ENCODE peak calls at places on chromosomes 6 and 20, in ten cellular contexts. I, D, Y, S, W, O, C, L, T and V are unnamed samples.

GRCh38 chr20:17614176-17614811 is 44.4 kb downstream of the DSTN start:
- DNase-seq in C (peak; percentile 70), Y (peak; percentile 53), L (no peak), I (no peak), D (peak; percentile 23), W (peak; percentile 45), S (peak; percentile 83), O (no peak), T (peak; percentile 83), V (no peak)

GRCh38 chr6:162313922-162314660 is 413.5 kb downstream of the PRKN start:
- DNase-seq in T (no peak), W (no peak), L (no peak), Y (no peak), O (no peak), S (no peak), D (peak; percentile 2), C (peak; percentile 73), I (no peak), V (no peak)

GRCh38 chr6:137740967-137741761 is 125.9 kb upstream of the TNFAIP3 start:
- DNase-seq in T (no peak), W (no peak), C (no peak), S (no peak), I (no peak), L (no peak), O (no peak), D (no peak), Y (no peak), V (no peak)

GRCh38 chr20:5402903-5403531 is 86.3 kb upstream of the PROKR2 start:
- DNase-seq in S (no peak), Y (peak; percentile 63), I (no peak), D (no peak), C (no peak), O (no peak), W (no peak), L (peak; percentile 49), T (no peak), V (peak; percentile 46)

GRCh38 chr20:32013326-32013725 is 3.1 kb downstream of the CCM2L start:
- DNase-seq in W (no peak), I (no peak), T (no peak), C (no peak), Y (no peak), D (no peak), L (no peak), S (no peak), O (no peak), V (no peak)

GRCh38 chr20:2693286-2693995 is 861 bp downstream of the EBF4 start:
- DNase-seq in I (no peak), L (peak; percentile 67), O (no peak), Y (no peak), D (no peak), S (peak; percentile 12), T (no peak), C (peak; percentile 5), W (peak; percentile 59), V (peak; percentile 36)

GRCh38 chr20:37681384-37681977 is 12.3 kb upstream of the CTNNBL1 start:
- DNase-seq in T (no peak), D (no peak), O (no peak), W (no peak), S (no peak), Y (peak; percentile 20), C (no peak), I (no peak), L (peak; percentile 28), V (no peak)

GRCh38 chr6:96909826-96910225 is 12.1 kb upstream of the NDUFAF4 start:
- DNase-seq in S (no peak), O (no peak), L (no peak), I (no peak), Y (no peak), T (no peak), D (no peak), W (no peak), C (no peak), V (no peak)

GRCh38 chr6:44264154-44265002 is 973 bp downstream of the NFKBIE start:
- DNase-seq in Y (no peak), S (no peak), L (no peak), D (no peak), O (peak; percentile 39), C (no peak), T (no peak), W (peak; percentile 62), I (no peak), V (no peak)

GRCh38 chr6:90170601-90171000 is 126.0 kb downstream of the BACH2 start:
- DNase-seq in T (no peak), L (no peak), C (no peak), O (no peak), Y (no peak), I (no peak), D (no peak), S (no peak), W (no peak), V (no peak)

GRCh38 chr20:44688053-44688625 is 27.0 kb upstream of the CCN5 start:
- DNase-seq in S (no peak), O (no peak), Y (no peak), I (no peak), C (no peak), W (no peak), T (no peak), D (no peak), L (no peak), V (no peak)

GRCh38 chr6:166558156-166559025 is 28.1 kb downstream of the RAMACL start:
- DNase-seq in O (no peak), D (no peak), I (no peak), W (no peak), S (no peak), L (no peak), C (no peak), Y (no peak), T (no peak), V (no peak)

GRCh38 chr6:41153451-41153850 is 696 bp downstream of the TREML1 start:
- DNase-seq in L (no peak), T (no peak), O (no peak), I (no peak), D (no peak), S (no peak), C (no peak), Y (no peak), W (no peak), V (no peak)

GRCh38 chr6:19311786-19312185 is 525.4 kb upstream of the ID4 start:
- DNase-seq in S (no peak), T (no peak), D (peak; percentile 30), O (no peak), L (no peak), C (no peak), W (no peak), I (no peak), Y (peak; percentile 19), V (no peak)

DNA sequence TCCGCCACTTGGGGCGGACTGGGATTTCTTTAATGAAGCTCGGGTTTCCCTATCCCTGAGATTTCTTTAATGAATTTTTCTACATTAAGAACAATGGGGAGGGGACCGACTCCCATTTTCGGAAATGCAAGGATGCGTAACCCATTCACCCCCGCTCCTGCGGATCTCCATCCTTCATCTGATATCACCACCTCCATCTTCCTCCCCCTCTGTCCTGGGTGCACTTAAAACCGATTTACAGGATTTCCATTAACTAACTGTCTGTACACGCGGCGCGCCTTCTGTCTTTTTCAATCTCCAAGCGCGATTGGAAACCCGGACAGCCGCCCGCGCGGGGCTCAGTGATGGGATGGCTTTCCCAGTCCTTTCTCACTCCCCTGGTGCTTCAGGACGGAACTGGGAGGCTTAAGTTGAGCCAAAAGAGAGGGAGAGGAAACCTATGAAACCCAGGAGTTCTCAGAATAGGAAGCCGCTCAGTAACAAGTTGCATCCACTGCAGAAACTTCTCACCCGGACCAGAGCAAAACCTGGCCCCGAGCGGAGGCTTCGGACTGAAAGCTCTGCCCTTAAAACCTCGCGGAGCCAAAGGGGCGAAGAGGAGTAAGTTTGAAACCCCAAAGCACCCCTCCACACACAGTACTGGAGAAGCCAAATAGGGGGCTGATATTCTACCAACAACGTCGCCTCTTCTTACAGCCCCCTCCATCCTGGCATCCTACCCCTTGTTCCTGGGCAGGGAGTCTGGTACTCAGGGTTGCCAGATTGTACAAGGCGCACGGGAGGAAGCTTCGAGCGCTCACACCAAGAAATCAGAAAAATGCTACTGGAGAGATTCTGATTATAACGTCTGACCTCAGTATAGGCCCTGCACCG is 721 bp upstream of the COL12A1 start:
- DNase-seq in O (no peak), T (no peak), S (no peak), L (peak; percentile 30), W (no peak), Y (peak; percentile 55), C (no peak), D (peak; percentile 54), I (no peak), V (no peak)
- TF ChIP-seq CTCF in O (no peak), T (no peak), S (no peak), L (no peak), W (no peak), Y (peak; percentile 32), C (no peak), D (no peak), I (peak; percentile 38), V (no peak)

DNA sequence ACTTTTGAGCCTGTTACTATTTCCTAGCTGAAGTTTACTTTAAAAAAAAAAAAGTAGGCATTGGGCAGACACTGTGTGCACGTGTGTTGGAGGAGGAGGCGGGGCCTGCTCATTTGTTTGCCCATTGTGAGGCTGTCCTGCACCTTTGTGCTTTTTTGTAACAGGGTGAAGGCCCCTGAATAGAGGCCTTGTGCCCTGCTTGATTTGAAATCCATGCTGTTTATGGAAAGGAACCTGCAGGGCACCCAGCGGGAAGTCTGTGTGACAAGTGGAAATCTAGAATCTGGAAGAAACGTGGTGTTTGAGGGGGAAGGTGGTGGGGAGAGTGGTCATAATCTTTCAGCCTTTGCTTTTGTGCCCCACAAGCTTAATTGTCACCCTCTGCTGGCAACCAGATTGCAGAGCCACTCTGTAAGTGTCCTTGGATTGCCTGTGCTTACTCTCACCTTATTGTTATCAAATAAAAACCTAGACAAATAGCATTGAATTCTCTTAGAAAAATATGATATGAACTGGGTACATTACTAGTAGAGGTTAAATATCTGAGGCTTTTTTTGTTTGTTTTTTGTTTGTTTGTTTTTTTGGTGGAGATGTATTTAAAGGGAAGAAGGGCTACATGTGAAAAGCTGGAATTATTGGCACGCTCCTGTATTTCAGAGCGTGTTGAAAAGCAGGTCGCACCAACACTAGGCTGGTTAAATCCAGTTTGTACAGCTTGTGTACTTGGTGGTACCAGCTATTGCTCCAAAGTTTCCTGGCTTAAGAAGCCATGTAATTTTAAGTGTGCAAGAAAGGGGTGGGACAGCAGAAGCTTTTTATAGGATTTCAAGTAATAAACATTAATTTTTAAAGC is 156.2 kb downstream of the ARID1B start:
- DNase-seq in Y (no peak), D (no peak), I (no peak), L (peak; percentile 16), S (no peak), W (no peak), T (no peak), O (no peak), C (no peak), V (peak; percentile 23)
- TF ChIP-seq CTCF in Y (no peak), D (no peak), I (no peak), L (no peak), S (peak; percentile 43), W (no peak), T (no peak), O (no peak), C (no peak), V (peak; percentile 34)

GRCh38 chr6:8707956-8708772 is 272.8 kb upstream of the SLC35B3 start:
- DNase-seq in L (no peak), I (peak; percentile 1), T (no peak), Y (peak; percentile 47), W (no peak), D (peak; percentile 21), C (peak; percentile 31), O (no peak), S (no peak), V (no peak)
- TF ChIP-seq CTCF in L (peak; percentile 31), I (peak; percentile 30), T (peak; percentile 8), Y (peak; percentile 31), W (no peak), D (peak; percentile 21), C (no peak), O (peak; percentile 48), S (peak; percentile 53), V (peak; percentile 63)

GRCh38 chr6:29720863-29721262 is 2.4 kb upstream of the HLA-F start:
- DNase-seq in W (no peak), S (no peak), D (no peak), L (no peak), T (no peak), I (no peak), Y (no peak), O (no peak), C (no peak), V (no peak)
- TF ChIP-seq CTCF in W (peak; percentile 27), S (no peak), D (no peak), L (no peak), T (no peak), I (no peak), Y (no peak), O (no peak), C (no peak), V (no peak)